ENCODE peak calls at places on chromosomes 1 and 21, in ten cellular contexts. One of them, this sample, is unnamed.

GRCh38 chr1:234125283-234125682 is 220.8 kb downstream of the SLC35F3 start:
- DNase-seq in fibroblast of lung: peak; percentile 3
- DNase-seq in prostate gland: no peak
- DNase-seq in lower lobe of right lung: no peak
- DNase-seq in spleen: no peak
- DNase-seq in tibial artery: no peak
- DNase-seq in left ventricle myocardium inferior: no peak
- DNase-seq in H1: peak; percentile 82
- DNase-seq in ovary: no peak
- DNase-seq in body of pancreas: peak; percentile 16
- DNase-seq in this sample: no peak

GRCh38 chr1:9859252-9860014 is 35.7 kb upstream of the CLSTN1 start:
- DNase-seq in body of pancreas: no peak
- DNase-seq in fibroblast of lung: no peak
- DNase-seq in H1: no peak
- DNase-seq in ovary: no peak
- DNase-seq in tibial artery: no peak
- DNase-seq in lower lobe of right lung: no peak
- DNase-seq in spleen: no peak
- DNase-seq in prostate gland: no peak
- DNase-seq in left ventricle myocardium inferior: no peak
- DNase-seq in this sample: no peak

GRCh38 chr1:117821782-117822447 is 107.5 kb downstream of the GDAP2 start:
- DNase-seq in body of pancreas: peak; percentile 65
- DNase-seq in left ventricle myocardium inferior: no peak
- DNase-seq in spleen: no peak
- DNase-seq in tibial artery: peak; percentile 68
- DNase-seq in H1: no peak
- DNase-seq in fibroblast of lung: peak; percentile 94
- DNase-seq in prostate gland: peak; percentile 28
- DNase-seq in lower lobe of right lung: no peak
- DNase-seq in ovary: no peak
- DNase-seq in this sample: no peak

GRCh38 chr21:45391743-45392079 is 13.3 kb upstream of the COL18A1 start:
- DNase-seq in ovary: peak; percentile 7
- DNase-seq in left ventricle myocardium inferior: no peak
- DNase-seq in fibroblast of lung: no peak
- DNase-seq in lower lobe of right lung: peak; percentile 15
- DNase-seq in H1: no peak
- DNase-seq in spleen: peak; percentile 36
- DNase-seq in body of pancreas: no peak
- DNase-seq in prostate gland: no peak
- DNase-seq in tibial artery: no peak
- DNase-seq in this sample: no peak

GRCh38 chr1:32539584-32540571 is 651 bp downstream of the ZBTB8A start:
- DNase-seq in tibial artery: peak; percentile 54
- DNase-seq in ovary: peak; percentile 35
- DNase-seq in body of pancreas: peak; percentile 6
- DNase-seq in lower lobe of right lung: peak; percentile 53
- DNase-seq in spleen: no peak
- DNase-seq in left ventricle myocardium inferior: peak; percentile 24
- DNase-seq in fibroblast of lung: peak; percentile 43
- DNase-seq in H1: peak; percentile 67
- DNase-seq in prostate gland: peak; percentile 6
- DNase-seq in this sample: no peak

GRCh38 chr1:117630423-117630998 is 24.7 kb downstream of the TENT5C start:
- DNase-seq in H1: no peak
- DNase-seq in ovary: no peak
- DNase-seq in body of pancreas: peak; percentile 94
- DNase-seq in spleen: peak; percentile 74
- DNase-seq in left ventricle myocardium inferior: peak; percentile 82
- DNase-seq in lower lobe of right lung: peak; percentile 73
- DNase-seq in tibial artery: no peak
- DNase-seq in fibroblast of lung: no peak
- DNase-seq in prostate gland: no peak
- DNase-seq in this sample: peak; percentile 61

GRCh38 chr1:155254228-155254713 is 1.0 kb downstream of the ENTREP3 start:
- DNase-seq in lower lobe of right lung: no peak
- DNase-seq in prostate gland: no peak
- DNase-seq in ovary: no peak
- DNase-seq in left ventricle myocardium inferior: no peak
- DNase-seq in H1: no peak
- DNase-seq in spleen: no peak
- DNase-seq in body of pancreas: no peak
- DNase-seq in tibial artery: no peak
- DNase-seq in fibroblast of lung: no peak
- DNase-seq in this sample: no peak

GRCh38 chr1:230632273-230632873 is 9.9 kb upstream of the COG2 start:
- DNase-seq in prostate gland: peak; percentile 10
- DNase-seq in ovary: no peak
- DNase-seq in H1: no peak
- DNase-seq in lower lobe of right lung: no peak
- DNase-seq in fibroblast of lung: peak; percentile 42
- DNase-seq in tibial artery: no peak
- DNase-seq in left ventricle myocardium inferior: no peak
- DNase-seq in body of pancreas: peak; percentile 54
- DNase-seq in spleen: no peak
- DNase-seq in this sample: peak; percentile 59

GRCh38 chr1:54287176-54287650 is 87.2 kb downstream of the MRPL37 start:
- DNase-seq in fibroblast of lung: peak; percentile 68
- DNase-seq in left ventricle myocardium inferior: peak; percentile 65
- DNase-seq in H1: peak; percentile 52
- DNase-seq in ovary: peak; percentile 83
- DNase-seq in spleen: peak; percentile 82
- DNase-seq in lower lobe of right lung: peak; percentile 75
- DNase-seq in body of pancreas: peak; percentile 86
- DNase-seq in tibial artery: peak; percentile 98
- DNase-seq in prostate gland: peak; percentile 87
- DNase-seq in this sample: no peak

GRCh38 chr1:1541956-1542765 is 1.7 kb upstream of the TMEM240 start:
- DNase-seq in left ventricle myocardium inferior: no peak
- DNase-seq in prostate gland: no peak
- DNase-seq in tibial artery: no peak
- DNase-seq in body of pancreas: no peak
- DNase-seq in fibroblast of lung: no peak
- DNase-seq in H1: no peak
- DNase-seq in spleen: no peak
- DNase-seq in ovary: peak; percentile 28
- DNase-seq in lower lobe of right lung: no peak
- DNase-seq in this sample: peak; percentile 52

GRCh38 chr1:76075877-76076276 is 1.3 kb downstream of the ST6GALNAC3 start:
- DNase-seq in prostate gland: no peak
- DNase-seq in left ventricle myocardium inferior: no peak
- DNase-seq in fibroblast of lung: peak; percentile 68
- DNase-seq in H1: no peak
- DNase-seq in ovary: no peak
- DNase-seq in body of pancreas: no peak
- DNase-seq in lower lobe of right lung: no peak
- DNase-seq in spleen: no peak
- DNase-seq in tibial artery: no peak
- DNase-seq in this sample: no peak

GRCh38 chr1:215201301-215201700 is 118.8 kb downstream of the KCNK2 start:
- DNase-seq in tibial artery: no peak
- DNase-seq in fibroblast of lung: no peak
- DNase-seq in left ventricle myocardium inferior: no peak
- DNase-seq in lower lobe of right lung: no peak
- DNase-seq in H1: no peak
- DNase-seq in spleen: no peak
- DNase-seq in body of pancreas: no peak
- DNase-seq in prostate gland: no peak
- DNase-seq in ovary: no peak
- DNase-seq in this sample: no peak

GRCh38 chr1:6245869-6246496 is 2.0 kb downstream of the HES3 start:
- DNase-seq in spleen: no peak
- DNase-seq in fibroblast of lung: no peak
- DNase-seq in tibial artery: no peak
- DNase-seq in lower lobe of right lung: no peak
- DNase-seq in H1: peak; percentile 99
- DNase-seq in body of pancreas: no peak
- DNase-seq in left ventricle myocardium inferior: no peak
- DNase-seq in ovary: no peak
- DNase-seq in prostate gland: no peak
- DNase-seq in this sample: no peak

GRCh38 chr21:33290441-33290840 is 24.3 kb downstream of the IL10RB start:
- DNase-seq in lower lobe of right lung: no peak
- DNase-seq in spleen: no peak
- DNase-seq in left ventricle myocardium inferior: no peak
- DNase-seq in prostate gland: no peak
- DNase-seq in H1: no peak
- DNase-seq in tibial artery: no peak
- DNase-seq in body of pancreas: no peak
- DNase-seq in ovary: no peak
- DNase-seq in fibroblast of lung: no peak
- DNase-seq in this sample: peak; percentile 89

GRCh38 chr1:112575154-112575804 is 43.7 kb downstream of the ST7L start:
- DNase-seq in spleen: no peak
- DNase-seq in fibroblast of lung: peak; percentile 97
- DNase-seq in H1: no peak
- DNase-seq in left ventricle myocardium inferior: no peak
- DNase-seq in ovary: no peak
- DNase-seq in tibial artery: no peak
- DNase-seq in body of pancreas: no peak
- DNase-seq in lower lobe of right lung: no peak
- DNase-seq in prostate gland: no peak
- DNase-seq in this sample: no peak

GRCh38 chr21:18810136-18810535 is 406.6 kb upstream of the TMPRSS15 start:
- DNase-seq in fibroblast of lung: no peak
- DNase-seq in prostate gland: no peak
- DNase-seq in H1: no peak
- DNase-seq in tibial artery: no peak
- DNase-seq in body of pancreas: no peak
- DNase-seq in left ventricle myocardium inferior: no peak
- DNase-seq in lower lobe of right lung: no peak
- DNase-seq in ovary: no peak
- DNase-seq in spleen: no peak
- DNase-seq in this sample: no peak

GRCh38 chr1:91529856-91530255 is 29.2 kb downstream of the CDC7 start:
- DNase-seq in fibroblast of lung: peak; percentile 86
- DNase-seq in lower lobe of right lung: no peak
- DNase-seq in prostate gland: no peak
- DNase-seq in ovary: no peak
- DNase-seq in H1: no peak
- DNase-seq in body of pancreas: no peak
- DNase-seq in left ventricle myocardium inferior: no peak
- DNase-seq in spleen: no peak
- DNase-seq in tibial artery: no peak
- DNase-seq in this sample: no peak

GRCh38 chr1:85407978-85408377 is 57.0 kb downstream of the DDAH1 start:
- DNase-seq in fibroblast of lung: no peak
- DNase-seq in left ventricle myocardium inferior: no peak
- DNase-seq in lower lobe of right lung: no peak
- DNase-seq in ovary: no peak
- DNase-seq in prostate gland: no peak
- DNase-seq in tibial artery: no peak
- DNase-seq in spleen: no peak
- DNase-seq in H1: no peak
- DNase-seq in body of pancreas: no peak
- DNase-seq in this sample: no peak

GRCh38 chr1:224434447-224435317 is at the start of gene WDR26:
- DNase-seq in left ventricle myocardium inferior: peak; percentile 73
- DNase-seq in ovary: peak; percentile 73
- DNase-seq in prostate gland: peak; percentile 88
- DNase-seq in H1: peak; percentile 84
- DNase-seq in spleen: peak; percentile 95
- DNase-seq in tibial artery: peak; percentile 87
- DNase-seq in lower lobe of right lung: peak; percentile 84
- DNase-seq in body of pancreas: peak; percentile 85
- DNase-seq in fibroblast of lung: peak; percentile 80
- DNase-seq in this sample: peak; percentile 88

GRCh38 chr1:153774780-153775431 is at the start of gene SLC27A3:
- DNase-seq in left ventricle myocardium inferior: peak; percentile 86
- DNase-seq in lower lobe of right lung: no peak
- DNase-seq in prostate gland: peak; percentile 69
- DNase-seq in ovary: peak; percentile 85
- DNase-seq in H1: peak; percentile 75
- DNase-seq in spleen: peak; percentile 74
- DNase-seq in fibroblast of lung: peak; percentile 80
- DNase-seq in body of pancreas: peak; percentile 66
- DNase-seq in tibial artery: peak; percentile 95
- DNase-seq in this sample: peak; percentile 80
- H3K4me1 ChIP-seq in left ventricle myocardium inferior: peaks cover 88% of the 10 kb centered on the region
- H3K4me1 ChIP-seq in lower lobe of right lung: peaks cover 83% of the 10 kb centered on the region
- H3K4me1 ChIP-seq in prostate gland: peaks cover 7% of the 10 kb centered on the region
- H3K4me1 ChIP-seq in ovary: peaks cover 6% of the 10 kb centered on the region
- H3K4me1 ChIP-seq in H1: peaks cover 14% of the 10 kb centered on the region
- H3K4me1 ChIP-seq in spleen: peaks cover 24% of the 10 kb centered on the region
- H3K4me1 ChIP-seq in fibroblast of lung: peaks cover 13% of the 10 kb centered on the region
- H3K4me1 ChIP-seq in body of pancreas: peaks cover 56% of the 10 kb centered on the region
- H3K4me1 ChIP-seq in tibial artery: no peaks in the 10 kb centered on the region
- H3K4me1 ChIP-seq in this sample: no peaks in the 10 kb centered on the region

GRCh38 chr21:17598437-17598836 is 14.3 kb downstream of the BTG3 start:
- DNase-seq in fibroblast of lung: no peak
- DNase-seq in left ventricle myocardium inferior: no peak
- DNase-seq in lower lobe of right lung: no peak
- DNase-seq in tibial artery: no peak
- DNase-seq in H1: no peak
- DNase-seq in prostate gland: no peak
- DNase-seq in ovary: no peak
- DNase-seq in spleen: no peak
- DNase-seq in body of pancreas: no peak
- DNase-seq in this sample: no peak
- H3K4me3 ChIP-seq in fibroblast of lung: no peak overlapping the region
- H3K4me3 ChIP-seq in left ventricle myocardium inferior: no peak overlapping the region
- H3K4me3 ChIP-seq in lower lobe of right lung: no peak overlapping the region
- H3K4me3 ChIP-seq in tibial artery: no peak overlapping the region
- H3K4me3 ChIP-seq in H1: no peak overlapping the region
- H3K4me3 ChIP-seq in prostate gland: no peak overlapping the region
- H3K4me3 ChIP-seq in ovary: no peak overlapping the region
- H3K4me3 ChIP-seq in spleen: no peak overlapping the region
- H3K4me3 ChIP-seq in body of pancreas: no peak overlapping the region
- H3K4me3 ChIP-seq in this sample: no peak overlapping the region

GRCh38 chr21:15543473-15543872 is 186.3 kb upstream of the USP25 start:
- DNase-seq in ovary: no peak
- DNase-seq in left ventricle myocardium inferior: no peak
- DNase-seq in body of pancreas: no peak
- DNase-seq in prostate gland: no peak
- DNase-seq in spleen: no peak
- DNase-seq in lower lobe of right lung: no peak
- DNase-seq in H1: no peak
- DNase-seq in tibial artery: no peak
- DNase-seq in fibroblast of lung: no peak
- DNase-seq in this sample: no peak
- TF ChIP-seq CTCF in ovary: no peak
- TF ChIP-seq CTCF in left ventricle myocardium inferior: no peak
- TF ChIP-seq CTCF in body of pancreas: no peak
- TF ChIP-seq CTCF in prostate gland: no peak
- TF ChIP-seq CTCF in spleen: no peak
- TF ChIP-seq CTCF in lower lobe of right lung: no peak
- TF ChIP-seq CTCF in H1: no peak
- TF ChIP-seq CTCF in tibial artery: no peak
- TF ChIP-seq CTCF in fibroblast of lung: no peak
- TF ChIP-seq CTCF in this sample: no peak

DNA sequence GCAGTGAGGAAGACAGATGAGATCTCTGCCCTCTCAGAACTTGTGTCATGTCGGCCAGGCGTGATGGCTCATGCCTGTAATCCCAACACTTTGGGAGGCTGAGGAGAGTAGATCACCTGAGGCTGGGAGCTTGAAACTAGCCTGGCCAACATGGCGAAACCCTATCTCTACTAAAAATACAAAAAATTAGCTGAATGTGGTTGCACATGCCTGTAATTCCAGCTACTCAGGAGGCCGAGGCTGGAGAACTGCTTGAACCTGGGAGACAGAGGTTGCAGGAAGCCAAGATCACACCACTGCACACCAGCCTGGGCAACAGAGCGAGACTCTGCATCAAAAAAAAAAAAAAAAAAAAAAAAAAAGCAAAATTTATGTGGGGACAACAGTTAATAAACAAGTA is 40.9 kb upstream of the RALGPS2 start:
- DNase-seq in fibroblast of lung: no peak
- DNase-seq in lower lobe of right lung: no peak
- DNase-seq in spleen: no peak
- DNase-seq in ovary: no peak
- DNase-seq in left ventricle myocardium inferior: no peak
- DNase-seq in body of pancreas: no peak
- DNase-seq in tibial artery: no peak
- DNase-seq in prostate gland: no peak
- DNase-seq in H1: no peak
- DNase-seq in this sample: no peak
- H3K4me1 ChIP-seq in fibroblast of lung: peaks cover 11% of the 10 kb centered on the region
- H3K4me1 ChIP-seq in lower lobe of right lung: no peaks in the 10 kb centered on the region
- H3K4me1 ChIP-seq in spleen: peaks cover 4% of the 10 kb centered on the region
- H3K4me1 ChIP-seq in ovary: peaks cover 7% of the 10 kb centered on the region
- H3K4me1 ChIP-seq in left ventricle myocardium inferior: no peaks in the 10 kb centered on the region
- H3K4me1 ChIP-seq in body of pancreas: no peaks in the 10 kb centered on the region
- H3K4me1 ChIP-seq in tibial artery: no peaks in the 10 kb centered on the region
- H3K4me1 ChIP-seq in prostate gland: no peaks in the 10 kb centered on the region
- H3K4me1 ChIP-seq in H1: no peaks in the 10 kb centered on the region
- H3K4me1 ChIP-seq in this sample: no peaks in the 10 kb centered on the region